ENCODE peak calls at places on chromosome 6, in nine cellular contexts. One of them, this sample, is unnamed.

GRCh38 chr6:138520463-138520862 is 21.2 kb upstream of the NHSL1 start:
- DNase-seq in heart left ventricle: no peak
- DNase-seq in nephron progenitor cell: no peak
- DNase-seq in WTC11: no peak
- DNase-seq in foreskin fibroblast: peak; percentile 56
- DNase-seq in left lung: no peak
- DNase-seq in HFFc6: peak; percentile 52
- DNase-seq in neural crest cell: no peak
- DNase-seq in left ventricle myocardium inferior: no peak
- DNase-seq in this sample: peak; percentile 38

GRCh38 chr6:88013554-88013953 is 34.1 kb upstream of the SPACA1 start:
- DNase-seq in heart left ventricle: no peak
- DNase-seq in foreskin fibroblast: no peak
- DNase-seq in neural crest cell: no peak
- DNase-seq in left lung: no peak
- DNase-seq in WTC11: no peak
- DNase-seq in HFFc6: no peak
- DNase-seq in left ventricle myocardium inferior: no peak
- DNase-seq in nephron progenitor cell: no peak
- DNase-seq in this sample: no peak

GRCh38 chr6:42790549-42791181 is 8.8 kb downstream of the BICRAL start:
- DNase-seq in neural crest cell: no peak
- DNase-seq in left lung: no peak
- DNase-seq in WTC11: peak; percentile 50
- DNase-seq in foreskin fibroblast: no peak
- DNase-seq in left ventricle myocardium inferior: no peak
- DNase-seq in HFFc6: no peak
- DNase-seq in heart left ventricle: no peak
- DNase-seq in nephron progenitor cell: peak; percentile 16
- DNase-seq in this sample: no peak

GRCh38 chr6:100657678-100658330 is 193.1 kb upstream of the SIM1 start:
- DNase-seq in WTC11: no peak
- DNase-seq in left ventricle myocardium inferior: no peak
- DNase-seq in heart left ventricle: no peak
- DNase-seq in left lung: no peak
- DNase-seq in nephron progenitor cell: no peak
- DNase-seq in neural crest cell: no peak
- DNase-seq in HFFc6: peak; percentile 31
- DNase-seq in foreskin fibroblast: peak; percentile 24
- DNase-seq in this sample: peak; percentile 14

GRCh38 chr6:89941031-89941775 is 46.9 kb downstream of the GJA10 start:
- DNase-seq in nephron progenitor cell: no peak
- DNase-seq in neural crest cell: peak; percentile 20
- DNase-seq in WTC11: no peak
- DNase-seq in left ventricle myocardium inferior: no peak
- DNase-seq in foreskin fibroblast: peak; percentile 44
- DNase-seq in HFFc6: no peak
- DNase-seq in heart left ventricle: no peak
- DNase-seq in left lung: no peak
- DNase-seq in this sample: peak; percentile 60

GRCh38 chr6:43758617-43759050 is 11.4 kb upstream of the VEGFA start:
- DNase-seq in WTC11: peak; percentile 90
- DNase-seq in nephron progenitor cell: peak; percentile 63
- DNase-seq in left lung: no peak
- DNase-seq in foreskin fibroblast: no peak
- DNase-seq in left ventricle myocardium inferior: peak; percentile 13
- DNase-seq in HFFc6: no peak
- DNase-seq in heart left ventricle: no peak
- DNase-seq in neural crest cell: peak; percentile 38
- DNase-seq in this sample: no peak

GRCh38 chr6:39104528-39104927 is 10.5 kb downstream of the SAYSD1 start:
- DNase-seq in foreskin fibroblast: no peak
- DNase-seq in left lung: no peak
- DNase-seq in nephron progenitor cell: no peak
- DNase-seq in HFFc6: no peak
- DNase-seq in WTC11: no peak
- DNase-seq in neural crest cell: no peak
- DNase-seq in left ventricle myocardium inferior: no peak
- DNase-seq in heart left ventricle: no peak
- DNase-seq in this sample: no peak

GRCh38 chr6:146910611-146911010 is 293.6 kb upstream of the STXBP5 start:
- DNase-seq in WTC11: no peak
- DNase-seq in left ventricle myocardium inferior: no peak
- DNase-seq in heart left ventricle: no peak
- DNase-seq in HFFc6: no peak
- DNase-seq in nephron progenitor cell: no peak
- DNase-seq in left lung: no peak
- DNase-seq in foreskin fibroblast: no peak
- DNase-seq in neural crest cell: no peak
- DNase-seq in this sample: no peak

GRCh38 chr6:161584051-161584450 is 310.2 kb upstream of the AGPAT4 start:
- DNase-seq in heart left ventricle: no peak
- DNase-seq in HFFc6: no peak
- DNase-seq in neural crest cell: no peak
- DNase-seq in left lung: no peak
- DNase-seq in left ventricle myocardium inferior: no peak
- DNase-seq in foreskin fibroblast: peak; percentile 42
- DNase-seq in nephron progenitor cell: no peak
- DNase-seq in WTC11: no peak
- DNase-seq in this sample: peak; percentile 10

GRCh38 chr6:140567469-140567868 is 1193.0 kb upstream of the CITED2 start:
- DNase-seq in WTC11: no peak
- DNase-seq in neural crest cell: no peak
- DNase-seq in left lung: no peak
- DNase-seq in left ventricle myocardium inferior: no peak
- DNase-seq in foreskin fibroblast: peak; percentile 4
- DNase-seq in heart left ventricle: no peak
- DNase-seq in nephron progenitor cell: no peak
- DNase-seq in HFFc6: no peak
- DNase-seq in this sample: peak; percentile 16

DNA sequence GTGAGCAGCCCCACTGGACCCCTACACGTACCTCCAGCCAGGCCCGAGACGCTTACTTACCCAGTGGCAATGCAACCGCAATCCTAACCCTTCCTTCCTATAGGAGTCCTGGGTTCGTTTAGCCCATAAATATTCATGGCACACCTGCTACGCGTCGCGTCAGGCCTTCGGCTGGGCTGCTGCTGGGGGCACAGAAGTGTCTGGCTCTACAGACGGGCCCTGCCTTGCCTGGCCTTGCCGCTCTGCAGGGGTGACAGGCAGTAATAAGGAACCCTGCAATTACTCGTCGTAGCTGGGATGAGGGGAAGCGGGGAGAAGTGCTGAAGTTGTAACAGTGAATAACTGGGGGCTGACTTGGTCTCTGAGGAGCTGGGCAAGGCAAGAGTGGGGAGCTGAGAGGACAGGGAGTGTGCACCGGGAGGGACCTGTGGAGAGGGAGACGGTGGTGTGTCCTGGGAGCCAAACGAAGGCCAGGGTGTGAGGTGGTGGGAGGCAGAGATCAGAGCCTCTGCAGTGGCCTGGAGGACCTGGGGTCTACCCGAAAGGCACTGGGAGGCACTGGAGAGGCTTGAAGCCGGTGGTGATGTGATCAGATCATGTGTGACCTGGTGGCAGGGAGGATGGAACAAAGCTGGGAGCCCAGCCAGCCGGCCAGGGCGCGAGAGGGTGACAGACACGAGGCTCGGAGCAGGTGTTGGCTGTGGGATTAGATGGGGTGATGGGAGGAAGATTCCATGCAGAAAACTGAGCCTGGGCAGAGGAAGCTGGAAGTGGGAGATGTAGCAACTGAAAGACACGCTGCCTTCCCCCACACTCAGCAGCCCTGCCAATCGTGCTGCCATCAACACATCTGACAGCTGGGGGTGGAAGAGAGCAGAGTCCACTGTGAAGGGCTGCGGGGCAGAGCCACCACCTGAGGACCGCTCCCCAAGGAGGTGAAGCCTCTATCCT is 36.4 kb downstream of the PSMG4 start:
- DNase-seq in left lung: no peak
- DNase-seq in left ventricle myocardium inferior: no peak
- DNase-seq in WTC11: peak; percentile 45
- DNase-seq in HFFc6: no peak
- DNase-seq in foreskin fibroblast: no peak
- DNase-seq in neural crest cell: no peak
- DNase-seq in heart left ventricle: no peak
- DNase-seq in nephron progenitor cell: no peak
- DNase-seq in this sample: no peak
- TF ChIP-seq CTCF in left lung: no peak
- TF ChIP-seq CTCF in left ventricle myocardium inferior: no peak
- TF ChIP-seq CTCF in WTC11: no peak
- TF ChIP-seq CTCF in HFFc6: no peak
- TF ChIP-seq CTCF in foreskin fibroblast: no peak
- TF ChIP-seq CTCF in neural crest cell: peak; percentile 38
- TF ChIP-seq CTCF in heart left ventricle: peak; percentile 19
- TF ChIP-seq CTCF in nephron progenitor cell: no peak
- TF ChIP-seq CTCF in this sample: no peak

GRCh38 chr6:56024931-56025330 is 149.5 kb upstream of the BMP5 start:
- DNase-seq in foreskin fibroblast: no peak
- DNase-seq in HFFc6: no peak
- DNase-seq in neural crest cell: no peak
- DNase-seq in nephron progenitor cell: no peak
- DNase-seq in left ventricle myocardium inferior: no peak
- DNase-seq in WTC11: no peak
- DNase-seq in left lung: no peak
- DNase-seq in heart left ventricle: no peak
- DNase-seq in this sample: peak; percentile 55

GRCh38 chr6:56022678-56023077 is 147.3 kb upstream of the BMP5 start:
- DNase-seq in heart left ventricle: no peak
- DNase-seq in left lung: no peak
- DNase-seq in foreskin fibroblast: no peak
- DNase-seq in HFFc6: no peak
- DNase-seq in nephron progenitor cell: no peak
- DNase-seq in WTC11: no peak
- DNase-seq in left ventricle myocardium inferior: no peak
- DNase-seq in neural crest cell: no peak
- DNase-seq in this sample: no peak

GRCh38 chr6:56023829-56024228 is 148.4 kb upstream of the BMP5 start:
- DNase-seq in WTC11: no peak
- DNase-seq in foreskin fibroblast: no peak
- DNase-seq in HFFc6: no peak
- DNase-seq in left lung: no peak
- DNase-seq in neural crest cell: no peak
- DNase-seq in left ventricle myocardium inferior: no peak
- DNase-seq in nephron progenitor cell: no peak
- DNase-seq in heart left ventricle: no peak
- DNase-seq in this sample: no peak

GRCh38 chr6:56019973-56020372 is 144.6 kb upstream of the BMP5 start:
- DNase-seq in left ventricle myocardium inferior: no peak
- DNase-seq in HFFc6: no peak
- DNase-seq in heart left ventricle: no peak
- DNase-seq in WTC11: no peak
- DNase-seq in foreskin fibroblast: peak; percentile 48
- DNase-seq in left lung: no peak
- DNase-seq in neural crest cell: no peak
- DNase-seq in nephron progenitor cell: no peak
- DNase-seq in this sample: no peak

GRCh38 chr6:56021943-56022342 is 146.6 kb upstream of the BMP5 start:
- DNase-seq in heart left ventricle: no peak
- DNase-seq in neural crest cell: no peak
- DNase-seq in WTC11: peak; percentile 21
- DNase-seq in nephron progenitor cell: no peak
- DNase-seq in foreskin fibroblast: no peak
- DNase-seq in HFFc6: no peak
- DNase-seq in left lung: no peak
- DNase-seq in left ventricle myocardium inferior: no peak
- DNase-seq in this sample: no peak
- TF ChIP-seq CTCF in heart left ventricle: no peak
- TF ChIP-seq CTCF in neural crest cell: no peak
- TF ChIP-seq CTCF in WTC11: no peak
- TF ChIP-seq CTCF in nephron progenitor cell: no peak
- TF ChIP-seq CTCF in foreskin fibroblast: no peak
- TF ChIP-seq CTCF in HFFc6: peak; percentile 23
- TF ChIP-seq CTCF in left lung: no peak
- TF ChIP-seq CTCF in left ventricle myocardium inferior: no peak
- TF ChIP-seq CTCF in this sample: no peak

DNA sequence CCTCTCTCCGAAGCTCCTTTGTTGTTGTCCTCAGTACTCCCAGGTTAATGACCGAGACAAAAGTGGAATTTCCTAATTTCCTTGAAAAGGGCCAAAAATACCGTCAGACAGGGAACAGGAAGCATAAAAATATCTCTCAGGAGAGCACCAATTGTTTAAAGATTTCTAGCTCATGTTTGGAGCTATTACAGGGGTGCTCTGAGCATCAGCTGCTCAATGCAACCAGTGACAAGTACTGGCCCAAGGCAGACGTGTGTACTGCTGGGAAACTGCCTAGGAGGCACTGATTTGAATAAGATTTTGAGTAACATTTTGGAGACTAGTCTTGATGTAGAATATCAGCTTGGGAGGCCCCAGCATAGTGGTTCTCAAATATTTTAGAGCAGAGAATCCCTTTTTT is 17.3 kb downstream of the LAMA4 start:
- DNase-seq in heart left ventricle: no peak
- DNase-seq in foreskin fibroblast: no peak
- DNase-seq in nephron progenitor cell: no peak
- DNase-seq in left lung: no peak
- DNase-seq in HFFc6: no peak
- DNase-seq in neural crest cell: no peak
- DNase-seq in left ventricle myocardium inferior: no peak
- DNase-seq in WTC11: no peak
- DNase-seq in this sample: no peak
- TF ChIP-seq CTCF in heart left ventricle: no peak
- TF ChIP-seq CTCF in foreskin fibroblast: no peak
- TF ChIP-seq CTCF in nephron progenitor cell: no peak
- TF ChIP-seq CTCF in left lung: no peak
- TF ChIP-seq CTCF in HFFc6: no peak
- TF ChIP-seq CTCF in neural crest cell: no peak
- TF ChIP-seq CTCF in left ventricle myocardium inferior: no peak
- TF ChIP-seq CTCF in WTC11: no peak
- TF ChIP-seq CTCF in this sample: no peak

GRCh38 chr6:15363164-15363522 is 117.3 kb downstream of the JARID2 start:
- DNase-seq in neural crest cell: no peak
- DNase-seq in heart left ventricle: no peak
- DNase-seq in left ventricle myocardium inferior: no peak
- DNase-seq in WTC11: no peak
- DNase-seq in nephron progenitor cell: no peak
- DNase-seq in left lung: no peak
- DNase-seq in foreskin fibroblast: no peak
- DNase-seq in HFFc6: no peak
- DNase-seq in this sample: no peak

GRCh38 chr6:15364401-15365037 is 118.7 kb downstream of the JARID2 start:
- DNase-seq in WTC11: no peak
- DNase-seq in heart left ventricle: no peak
- DNase-seq in HFFc6: no peak
- DNase-seq in neural crest cell: no peak
- DNase-seq in left lung: no peak
- DNase-seq in foreskin fibroblast: no peak
- DNase-seq in left ventricle myocardium inferior: no peak
- DNase-seq in nephron progenitor cell: no peak
- DNase-seq in this sample: no peak

GRCh38 chr6:15362274-15363160 is 116.6 kb downstream of the JARID2 start:
- DNase-seq in nephron progenitor cell: no peak
- DNase-seq in HFFc6: no peak
- DNase-seq in left ventricle myocardium inferior: no peak
- DNase-seq in left lung: no peak
- DNase-seq in neural crest cell: no peak
- DNase-seq in WTC11: no peak
- DNase-seq in foreskin fibroblast: no peak
- DNase-seq in heart left ventricle: no peak
- DNase-seq in this sample: no peak

GRCh38 chr6:15365273-15365687 is 119.4 kb downstream of the JARID2 start:
- DNase-seq in neural crest cell: peak; percentile 16
- DNase-seq in left ventricle myocardium inferior: peak; percentile 83
- DNase-seq in foreskin fibroblast: peak; percentile 58
- DNase-seq in WTC11: peak; percentile 33
- DNase-seq in heart left ventricle: peak; percentile 87
- DNase-seq in nephron progenitor cell: peak; percentile 36
- DNase-seq in HFFc6: peak; percentile 64
- DNase-seq in left lung: peak; percentile 86
- DNase-seq in this sample: peak; percentile 90

GRCh38 chr6:15363523-15364400 is 117.9 kb downstream of the JARID2 start:
- DNase-seq in left ventricle myocardium inferior: no peak
- DNase-seq in WTC11: no peak
- DNase-seq in left lung: no peak
- DNase-seq in foreskin fibroblast: no peak
- DNase-seq in HFFc6: no peak
- DNase-seq in neural crest cell: no peak
- DNase-seq in heart left ventricle: no peak
- DNase-seq in nephron progenitor cell: peak; percentile 17
- DNase-seq in this sample: no peak
- TF ChIP-seq CTCF in left ventricle myocardium inferior: no peak
- TF ChIP-seq CTCF in WTC11: no peak
- TF ChIP-seq CTCF in left lung: no peak
- TF ChIP-seq CTCF in foreskin fibroblast: no peak
- TF ChIP-seq CTCF in HFFc6: no peak
- TF ChIP-seq CTCF in neural crest cell: no peak
- TF ChIP-seq CTCF in heart left ventricle: no peak
- TF ChIP-seq CTCF in nephron progenitor cell: no peak
- TF ChIP-seq CTCF in this sample: no peak

This sample was measured in astrocyte of the spinal cord.